ENCODE peak calls at places on chromosomes 11 and 22, in four cellular contexts. P is K562, C is H1, X is HCT116. L is an unnamed sample.

GRCh38 chr11:94302806-94303205 is 1.6 kb upstream of the IZUMO1R start:
- DNase-seq in P (no peak), C (no peak), X (no peak), L (no peak)

GRCh38 chr22:30968015-30968923 is at the start of gene MORC2:
- DNase-seq in P (peak; percentile 63), C (no peak), X (no peak), L (no peak)

GRCh38 chr22:18065256-18065655 is 12.5 kb upstream of the PEX26 start:
- DNase-seq in P (no peak), C (peak; percentile 61), X (no peak), L (no peak)

GRCh38 chr11:71548716-71549151 is 514 bp downstream of the KRTAP5-9 start:
- DNase-seq in P (no peak), C (no peak), X (no peak), L (no peak)

GRCh38 chr11:73227571-73228211 is 9.6 kb downstream of the P2RY2 start:
- DNase-seq in P (peak; percentile 39), C (peak; percentile 87), X (peak; percentile 42), L (no peak)

GRCh38 chr11:67472882-67473281 is 3.8 kb upstream of the TMEM134 start:
- DNase-seq in P (no peak), C (no peak), X (no peak), L (no peak)

GRCh38 chr11:8090756-8091155 is 9.7 kb downstream of the TUB start:
- DNase-seq in P (peak; percentile 46), C (peak; percentile 90), X (peak; percentile 8), L (no peak)

GRCh38 chr11:10728779-10729472 is 22.1 kb upstream of the CTR9 start:
- DNase-seq in P (no peak), C (peak; percentile 74), X (no peak), L (no peak)

GRCh38 chr11:1548221-1549070 is 23.6 kb downstream of the DUSP8 start:
- DNase-seq in P (peak; percentile 49), C (peak; percentile 81), X (peak; percentile 62), L (no peak)

GRCh38 chr11:129374993-129375721 is 491 bp upstream of the BARX2 start:
- DNase-seq in P (no peak), C (peak; percentile 70), X (no peak), L (no peak)
- TF ChIP-seq EGR1 in P (no peak), C (no peak), X (no peak), L (no peak)

DNA sequence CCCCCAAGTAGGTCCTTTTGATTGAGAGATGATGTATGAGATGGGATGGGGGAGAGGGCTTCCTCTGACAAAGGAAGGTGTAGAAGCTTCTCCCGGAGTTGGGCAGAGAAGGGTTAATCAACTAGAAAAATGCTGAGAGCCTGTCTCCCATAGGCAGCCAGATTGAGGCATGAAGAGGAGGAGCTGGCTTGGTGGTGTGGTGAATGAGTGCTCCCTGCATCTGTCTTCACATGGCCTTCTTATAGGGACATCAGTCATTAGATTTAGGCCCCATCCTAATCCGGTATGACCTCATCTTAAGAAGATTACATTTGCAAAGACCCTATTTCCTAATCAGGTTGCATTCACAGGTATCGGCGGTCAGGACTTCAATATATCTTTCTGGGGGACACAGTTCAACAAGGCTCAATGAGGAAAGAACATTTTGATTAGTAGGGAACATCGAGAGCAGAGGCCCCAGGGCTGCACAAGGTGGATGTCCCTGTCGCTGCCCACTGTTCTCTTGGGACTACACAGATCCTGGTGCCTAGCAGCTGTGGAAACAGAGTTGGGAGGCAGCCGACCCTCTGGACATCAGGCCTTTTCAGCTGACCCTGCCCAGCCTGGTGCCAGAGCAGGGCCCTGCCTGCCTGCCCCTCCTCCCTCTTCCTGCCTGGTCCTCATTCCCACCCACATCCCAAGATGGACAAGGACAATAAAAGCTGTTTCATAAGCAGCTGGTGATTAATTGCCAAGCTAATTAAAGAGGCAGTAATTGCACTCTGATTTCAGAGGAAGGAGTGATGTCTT is 60.9 kb downstream of the NFAM1 start:
- DNase-seq in P (no peak), C (no peak), X (no peak), L (no peak)
- TF ChIP-seq EGR1 in P (no peak), C (no peak), X (no peak), L (no peak)

GRCh38 chr11:60875366-60875720 is 8.0 kb downstream of the ZP1 start:
- DNase-seq in P (no peak), C (no peak), X (no peak), L (no peak)
- TF ChIP-seq EGR1 in P (no peak), C (no peak), X (no peak), L (no peak)

GRCh38 chr22:46240506-46240905 is 9.6 kb downstream of the CDPF1 start:
- DNase-seq in P (no peak), C (no peak), X (no peak), L (no peak)

GRCh38 chr22:46240073-46240472 is 10.0 kb downstream of the CDPF1 start:
- DNase-seq in P (no peak), C (no peak), X (no peak), L (no peak)

GRCh38 chr22:46242023-46242422 is 8.1 kb downstream of the CDPF1 start:
- DNase-seq in P (no peak), C (no peak), X (no peak), L (no peak)

GRCh38 chr22:46240917-46241316 is 9.2 kb downstream of the CDPF1 start:
- DNase-seq in P (no peak), C (no peak), X (no peak), L (no peak)

DNA sequence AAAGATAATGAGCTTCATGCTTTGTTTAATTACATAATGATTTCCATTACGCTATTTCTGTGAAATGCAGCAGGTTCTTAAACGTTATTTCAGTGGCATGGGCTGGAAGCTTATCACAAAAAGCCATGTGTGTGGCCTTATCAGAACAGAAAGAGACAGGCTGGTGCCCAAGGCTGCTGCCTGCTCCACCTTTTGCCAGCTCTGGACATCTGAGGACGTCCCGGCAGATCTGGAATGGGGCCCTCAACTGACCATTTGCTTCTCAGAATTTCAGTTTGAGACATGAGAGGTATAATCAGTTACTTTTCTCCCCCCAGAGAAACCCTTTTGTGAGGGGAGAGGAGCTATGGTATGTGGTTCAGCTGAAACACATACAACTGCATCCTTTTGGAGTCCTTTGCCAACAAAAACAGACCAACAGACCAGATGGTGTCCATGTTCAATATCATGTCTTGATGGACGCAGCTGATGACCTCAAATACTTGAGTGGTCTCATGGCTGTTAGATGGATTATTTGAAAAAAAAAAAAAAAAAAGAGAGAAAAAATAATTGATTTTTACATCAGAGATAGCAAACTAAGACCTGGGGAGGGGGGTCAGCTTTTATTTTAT is 8.6 kb downstream of the CDPF1 start:
- DNase-seq in P (peak; percentile 19), C (no peak), X (no peak), L (no peak)
- TF ChIP-seq EGR1 in P (no peak), C (no peak), X (no peak), L (no peak)

GRCh38 chr22:27088026-27088425 is 430.6 kb downstream of the MIAT start:
- DNase-seq in P (no peak), C (no peak), X (no peak), L (no peak)
- TF ChIP-seq EGR1 in P (no peak), C (no peak), X (no peak), L (no peak)

GRCh38 chr11:38582756-38583155 is 1984.7 kb upstream of the RAG2 start:
- DNase-seq in P (no peak), C (no peak), X (no peak), L (no peak)

GRCh38 chr11:38582151-38582550 is 1984.1 kb upstream of the RAG2 start:
- DNase-seq in P (no peak), C (no peak), X (no peak), L (no peak)

GRCh38 chr11:38577769-38578168 is 1979.7 kb upstream of the RAG2 start:
- DNase-seq in P (no peak), C (no peak), X (no peak), L (no peak)
- TF ChIP-seq EGR1 in P (no peak), C (no peak), X (no peak), L (no peak)